ENCODE peak calls at places on chromosomes 16 and 17, in six cellular contexts. O is cardiac muscle cell, I is CD14-positive monocyte, Z is mucosa of descending colon, B is mesenteric fat pad, G is aorta. W is an unnamed sample.

GRCh38 chr16:58379736-58380135 is 12.5 kb upstream of the GINS3 start:
- DNase-seq in G (no peak), Z (no peak), O (no peak), I (no peak), B (no peak), W (no peak)

GRCh38 chr17:76547183-76547641 is 7.4 kb downstream of the PRCD start:
- DNase-seq in Z (no peak), G (no peak), O (peak), I (no peak), B (no peak), W (no peak)

GRCh38 chr16:535446-536405 is 8.2 kb downstream of the CAPN15 start:
- DNase-seq in B (peak), G (no peak), Z (peak), I (no peak), O (no peak), W (no peak)

GRCh38 chr17:15342460-15342859 is 1.1 kb upstream of the TEKT3 start:
- DNase-seq in Z (no peak), B (no peak), I (no peak), O (peak), G (no peak), W (no peak)

GRCh38 chr16:57815987-57816745 is 13.9 kb upstream of the KIFC3 start:
- DNase-seq in G (peak), Z (peak), I (peak), O (peak), B (peak), W (peak)

GRCh38 chr17:82332669-82333278 is 792 bp downstream of the SECTM1 start:
- DNase-seq in O (peak), B (no peak), G (no peak), I (peak), Z (peak), W (no peak)

GRCh38 chr16:4846503-4846900 is 586 bp downstream of the GLYR1 start:
- DNase-seq in B (no peak), Z (peak), G (peak), O (peak), I (peak), W (no peak)

GRCh38 chr17:74545456-74546230 is at the start of gene CD300C:
- DNase-seq in B (no peak), I (peak), O (no peak), Z (no peak), G (no peak), W (no peak)

GRCh38 chr16:4261557-4262172 is 11.2 kb downstream of the TFAP4 start:
- DNase-seq in G (no peak), I (no peak), Z (peak), O (peak), B (no peak), W (no peak)

GRCh38 chr17:11952610-11953009 is 44.7 kb downstream of the ZNF18 start:
- DNase-seq in G (no peak), I (no peak), B (no peak), Z (no peak), O (no peak), W (no peak)

GRCh38 chr17:27575100-27575911 is 55.7 kb upstream of the LGALS9 start:
- DNase-seq in O (no peak), G (no peak), B (no peak), I (no peak), Z (no peak), W (no peak)

GRCh38 chr17:34798581-34798980 is 162.7 kb downstream of the CCT6B start:
- DNase-seq in O (no peak), G (no peak), Z (no peak), I (no peak), B (no peak), W (no peak)

GRCh38 chr16:75273054-75273925 is 21.9 kb upstream of the BCAR1 start:
- DNase-seq in I (no peak), Z (no peak), G (no peak), O (no peak), B (no peak), W (no peak)

GRCh38 chr17:49618112-49618611 is 42.5 kb downstream of the NXPH3 start:
- DNase-seq in B (no peak), G (no peak), I (no peak), O (no peak), Z (no peak), W (no peak)

GRCh38 chr17:78408476-78409020 is 30.1 kb downstream of the PGS1 start:
- DNase-seq in I (no peak), B (no peak), G (no peak), O (no peak), Z (peak), W (no peak)

GRCh38 chr16:78503501-78504110 is 404.2 kb downstream of the WWOX start:
- DNase-seq in I (no peak), Z (no peak), B (no peak), O (peak), G (no peak), W (peak)

GRCh38 chr17:48037924-48038323 is 327 bp upstream of the COPZ2 start:
- DNase-seq in Z (no peak), B (no peak), I (no peak), O (no peak), G (no peak), W (no peak)

GRCh38 chr16:52090080-52090479 is 456.9 kb downstream of the TOX3 start:
- DNase-seq in Z (no peak), G (no peak), O (no peak), I (no peak), B (no peak), W (no peak)

GRCh38 chr17:31394544-31394943 is 3.1 kb downstream of the RAB11FIP4 start:
- DNase-seq in B (peak), O (peak), Z (peak), I (no peak), G (peak), W (peak)

GRCh38 chr17:42436401-42436800 is 13.3 kb upstream of the CAVIN1 start:
- DNase-seq in B (no peak), I (no peak), Z (no peak), G (no peak), O (peak), W (no peak)

GRCh38 chr16:66740010-66740409 is 11.4 kb downstream of the DYNC1LI2 start:
- DNase-seq in Z (no peak), G (no peak), O (peak), B (no peak), I (no peak), W (no peak)

GRCh38 chr16:30600929-30601328 is 9.3 kb downstream of the ZNF689 start:
- DNase-seq in Z (no peak), O (no peak), G (no peak), B (no peak), I (no peak), W (no peak)

GRCh38 chr17:50687200-50688066 is 20.3 kb downstream of the ANKRD40 start:
- DNase-seq in G (no peak), I (no peak), B (no peak), Z (no peak), O (peak), W (no peak)

GRCh38 chr17:45791935-45792334 is 7.8 kb downstream of the CRHR1 start:
- DNase-seq in O (no peak), G (peak), I (no peak), Z (peak), B (no peak), W (peak)

GRCh38 chr16:66886914-66887313 is 6.6 kb downstream of the PDP2 start:
- DNase-seq in Z (no peak), G (no peak), B (no peak), I (no peak), O (peak), W (no peak)

GRCh38 chr16:6146874-6147425 is 1049.4 kb upstream of the EEF2KMT start:
- DNase-seq in G (no peak), B (no peak), Z (no peak), O (no peak), I (no peak), W (no peak)

GRCh38 chr17:38464251-38464722 is 36.0 kb downstream of the ARHGAP23 start:
- DNase-seq in O (no peak), Z (no peak), I (no peak), G (peak), B (no peak), W (no peak)

GRCh38 chr16:17335826-17336492 is 134.8 kb downstream of the XYLT1 start:
- DNase-seq in B (no peak), I (peak), O (no peak), G (no peak), Z (no peak), W (no peak)

GRCh38 chr16:87448866-87449265 is 44.0 kb downstream of the ZCCHC14 start:
- DNase-seq in I (no peak), O (no peak), B (no peak), Z (peak), G (no peak), W (no peak)

GRCh38 chr16:57795431-57795878 is 6.8 kb downstream of the KIFC3 start:
- DNase-seq in G (no peak), Z (no peak), O (peak), I (no peak), B (no peak), W (peak)

GRCh38 chr17:76528528-76529223 is 8.8 kb downstream of the CYGB start:
- DNase-seq in I (no peak), B (no peak), O (peak), G (no peak), Z (peak), W (no peak)

GRCh38 chr16:58494981-58495860 is 4.7 kb upstream of the NDRG4 start:
- DNase-seq in O (peak), Z (no peak), I (peak), G (peak), B (no peak), W (peak)

GRCh38 chr17:20852541-20853370 is 190.1 kb downstream of the USP22 start:
- DNase-seq in Z (no peak), G (peak), B (no peak), I (no peak), O (peak), W (no peak)

GRCh38 chr17:47791025-47791424 is 30.6 kb downstream of the OSBPL7 start:
- DNase-seq in Z (no peak), G (no peak), B (peak), O (no peak), I (no peak), W (no peak)

GRCh38 chr16:22671301-22672076 is 142.5 kb upstream of the HS3ST2 start:
- DNase-seq in B (no peak), O (peak), Z (no peak), G (no peak), I (no peak), W (no peak)

GRCh38 chr17:75069783-75070182 is 18.0 kb upstream of the SLC16A5 start:
- DNase-seq in O (no peak), Z (peak), I (no peak), B (no peak), G (peak), W (no peak)

GRCh38 chr16:78599271-78599670 is 499.8 kb downstream of the WWOX start:
- DNase-seq in O (no peak), B (no peak), G (no peak), Z (no peak), I (no peak), W (no peak)

GRCh38 chr17:41402161-41402560 is 4.8 kb upstream of the KRT31 start:
- DNase-seq in G (no peak), I (no peak), O (no peak), B (no peak), Z (no peak), W (no peak)

GRCh38 chr17:50594040-50594618 is 33.6 kb downstream of the CACNA1G start:
- DNase-seq in O (no peak), G (no peak), I (no peak), B (no peak), Z (no peak), W (no peak)

GRCh38 chr17:80791758-80792284 is 199.8 kb upstream of the CHMP6 start:
- DNase-seq in I (no peak), O (peak), Z (no peak), G (peak), B (peak), W (no peak)